ENCODE peak calls at places on chromosomes 3 and 15, in seven cellular contexts. W, J, P, Q, C, X and R are unnamed samples.

GRCh38 chr3:118823626-118824025 is 211.0 kb downstream of the IGSF11 start:
- DNase-seq in W (no peak), Q (no peak), C (no peak), J (no peak), P (no peak), X (no peak), R (no peak)

GRCh38 chr3:191136347-191136746 is 62.7 kb upstream of the OSTN start:
- DNase-seq in P (peak), X (no peak), Q (no peak), W (no peak), J (peak), C (no peak), R (peak)

GRCh38 chr3:140610544-140610943 is 67.3 kb upstream of the TRIM42 start:
- DNase-seq in X (no peak), W (no peak), C (no peak), P (no peak), J (peak), Q (no peak), R (no peak)

GRCh38 chr15:67595572-67595971 is 53.1 kb downstream of the MAP2K5 start:
- DNase-seq in X (no peak), J (no peak), W (no peak), C (no peak), Q (no peak), P (no peak), R (no peak)

GRCh38 chr3:85939026-85939616 is 980.3 kb downstream of the CADM2 start:
- DNase-seq in P (no peak), J (no peak), W (no peak), X (no peak), Q (no peak), C (no peak), R (no peak)

GRCh38 chr3:13501527-13501926 is 21.4 kb downstream of the HDAC11 start:
- DNase-seq in J (no peak), W (no peak), P (no peak), X (no peak), C (no peak), Q (peak), R (no peak)

GRCh38 chr3:4042070-4042469 is 242.8 kb downstream of the LRRN1 start:
- DNase-seq in C (no peak), Q (no peak), J (no peak), W (no peak), P (no peak), X (no peak), R (no peak)

GRCh38 chr15:84934942-84935729 is 46.5 kb upstream of the PDE8A start:
- DNase-seq in W (no peak), X (no peak), P (no peak), C (no peak), J (no peak), Q (no peak), R (no peak)

GRCh38 chr15:87369269-87369668 is 887.3 kb downstream of the NTRK3 start:
- DNase-seq in W (no peak), C (no peak), Q (no peak), X (no peak), J (peak), P (peak), R (peak)

GRCh38 chr15:80093854-80094418 is 34.5 kb downstream of the ZFAND6 start:
- DNase-seq in P (no peak), J (peak), C (no peak), Q (peak), X (no peak), W (no peak), R (peak)

GRCh38 chr3:30904986-30905385 is 10.5 kb upstream of the GADL1 start:
- DNase-seq in X (no peak), C (no peak), P (peak), W (no peak), J (no peak), Q (no peak), R (peak)

GRCh38 chr3:149134560-149134959 is 5.1 kb downstream of the HPS3 start:
- DNase-seq in X (no peak), Q (no peak), W (no peak), J (peak), C (no peak), P (peak), R (peak)

GRCh38 chr3:112303811-112304325 is 9.9 kb upstream of the SLC9C1 start:
- DNase-seq in W (no peak), J (peak), P (peak), C (no peak), X (no peak), Q (no peak), R (peak)

GRCh38 chr15:41648770-41649169 is 11.4 kb upstream of the MGA start:
- DNase-seq in C (no peak), W (no peak), Q (no peak), X (no peak), P (peak), J (peak), R (peak)

GRCh38 chr3:44931791-44932190 is 44.2 kb downstream of the ZDHHC3 start:
- DNase-seq in J (no peak), X (no peak), P (no peak), Q (no peak), W (no peak), C (no peak), R (no peak)

GRCh38 chr15:48186271-48186670 is 5.2 kb upstream of the CTXN2 start:
- DNase-seq in W (no peak), J (no peak), X (no peak), P (no peak), Q (no peak), C (no peak), R (no peak)

GRCh38 chr3:31295150-31295765 is 237.5 kb upstream of the STT3B start:
- DNase-seq in P (no peak), C (no peak), Q (no peak), W (no peak), X (no peak), J (no peak), R (no peak)

GRCh38 chr15:75902129-75902557 is 1.5 kb upstream of the FBXO22 start:
- DNase-seq in W (peak), P (no peak), C (no peak), X (no peak), Q (no peak), J (no peak), R (no peak)

GRCh38 chr3:137084579-137084978 is 126.8 kb downstream of the IL20RB start:
- DNase-seq in X (no peak), C (no peak), W (no peak), J (peak), P (no peak), Q (peak), R (no peak)

GRCh38 chr3:99505646-99506269 is 132.6 kb upstream of the COL8A1 start:
- DNase-seq in Q (peak), J (peak), C (peak), P (peak), X (peak), W (peak), R (peak)

GRCh38 chr3:100650651-100651611 is 41.5 kb downstream of the ADGRG7 start:
- DNase-seq in X (no peak), Q (no peak), C (no peak), P (peak), W (no peak), J (peak), R (peak)

GRCh38 chr3:158789592-158789991 is 12.3 kb upstream of the MFSD1 start:
- DNase-seq in X (no peak), Q (no peak), J (peak), P (peak), C (no peak), W (no peak), R (peak)

GRCh38 chr15:41891946-41892345 is 1.9 kb downstream of the SPTBN5 start:
- DNase-seq in J (no peak), W (no peak), Q (no peak), C (no peak), P (no peak), X (no peak), R (no peak)

GRCh38 chr3:174329321-174329720 is 529.8 kb upstream of the NAALADL2 start:
- DNase-seq in J (no peak), W (no peak), Q (no peak), P (peak), X (no peak), C (no peak), R (peak)

GRCh38 chr3:17315905-17316304 is 426.5 kb downstream of the TBC1D5 start:
- DNase-seq in Q (no peak), X (no peak), J (no peak), W (no peak), P (no peak), C (no peak), R (no peak)

GRCh38 chr15:69410290-69410874 is 3.8 kb upstream of the KIF23 start:
- DNase-seq in X (no peak), C (no peak), W (no peak), P (no peak), J (peak), Q (no peak), R (no peak)

GRCh38 chr3:50170689-50171088 is 15.6 kb downstream of the SEMA3F start:
- DNase-seq in J (no peak), X (peak), Q (no peak), C (no peak), W (peak), P (peak), R (peak)

GRCh38 chr15:35289029-35289617 is 204.0 kb upstream of the NANOGP8 start:
- DNase-seq in Q (no peak), J (peak), C (no peak), W (no peak), X (no peak), P (peak), R (peak)

GRCh38 chr3:186526256-186526606 is 17.9 kb downstream of the CRYGS start:
- DNase-seq in X (no peak), C (no peak), P (no peak), J (no peak), Q (no peak), W (no peak), R (no peak)

GRCh38 chr15:89797678-89798201 is 16.9 kb downstream of the ANPEP start:
- DNase-seq in Q (no peak), J (no peak), W (no peak), C (no peak), X (no peak), P (no peak), R (no peak)

GRCh38 chr15:99466701-99467337 is 99.0 kb upstream of the MEF2A start:
- DNase-seq in P (no peak), C (no peak), W (no peak), J (no peak), Q (no peak), X (peak), R (peak)

GRCh38 chr3:70550723-70551319 is 238.4 kb upstream of the MDFIC2 start:
- DNase-seq in X (peak), J (peak), P (peak), Q (peak), C (peak), W (peak), R (peak)

GRCh38 chr3:147394168-147394941 is 12.0 kb downstream of the ZIC4 start:
- DNase-seq in W (no peak), C (no peak), X (no peak), Q (no peak), P (no peak), J (no peak), R (no peak)

GRCh38 chr3:127182848-127183714 is 9.8 kb upstream of the PRR23E start:
- DNase-seq in J (no peak), P (no peak), Q (no peak), C (no peak), X (no peak), W (no peak), R (no peak)

GRCh38 chr3:14598143-14598569 is 53.4 kb upstream of the CCDC174 start:
- DNase-seq in Q (no peak), C (no peak), W (no peak), J (peak), P (peak), X (no peak), R (peak)

GRCh38 chr3:168047190-168047795 is 48.4 kb downstream of the GOLIM4 start:
- DNase-seq in C (no peak), P (peak), X (no peak), Q (no peak), J (peak), W (no peak), R (peak)

GRCh38 chr3:31187380-31187779 is 292.9 kb upstream of the GADL1 start:
- DNase-seq in Q (no peak), X (no peak), P (no peak), J (no peak), C (no peak), W (no peak), R (no peak)

GRCh38 chr15:29728418-29728817 is 93.8 kb downstream of the TJP1 start:
- DNase-seq in J (no peak), X (no peak), W (no peak), P (no peak), Q (no peak), C (no peak), R (no peak)

GRCh38 chr15:29734917-29735572 is 87.2 kb downstream of the TJP1 start:
- DNase-seq in J (peak), Q (no peak), W (no peak), P (peak), C (no peak), X (no peak), R (peak)

GRCh38 chr15:29727871-29728270 is 94.4 kb downstream of the TJP1 start:
- DNase-seq in Q (no peak), C (no peak), P (no peak), W (no peak), X (no peak), J (no peak), R (no peak)

GRCh38 chr15:29736012-29736744 is 86.1 kb downstream of the TJP1 start:
- DNase-seq in J (no peak), C (no peak), W (no peak), Q (no peak), P (peak), X (no peak), R (no peak)

GRCh38 chr15:29731865-29732264 is 90.4 kb downstream of the TJP1 start:
- DNase-seq in X (no peak), J (no peak), W (no peak), C (no peak), Q (no peak), P (no peak), R (no peak)
- H3K4me3 ChIP-seq in X (no peak), J (no peak), W (no peak), C (no peak), Q (no peak), P (no peak), R (no peak)

DNA sequence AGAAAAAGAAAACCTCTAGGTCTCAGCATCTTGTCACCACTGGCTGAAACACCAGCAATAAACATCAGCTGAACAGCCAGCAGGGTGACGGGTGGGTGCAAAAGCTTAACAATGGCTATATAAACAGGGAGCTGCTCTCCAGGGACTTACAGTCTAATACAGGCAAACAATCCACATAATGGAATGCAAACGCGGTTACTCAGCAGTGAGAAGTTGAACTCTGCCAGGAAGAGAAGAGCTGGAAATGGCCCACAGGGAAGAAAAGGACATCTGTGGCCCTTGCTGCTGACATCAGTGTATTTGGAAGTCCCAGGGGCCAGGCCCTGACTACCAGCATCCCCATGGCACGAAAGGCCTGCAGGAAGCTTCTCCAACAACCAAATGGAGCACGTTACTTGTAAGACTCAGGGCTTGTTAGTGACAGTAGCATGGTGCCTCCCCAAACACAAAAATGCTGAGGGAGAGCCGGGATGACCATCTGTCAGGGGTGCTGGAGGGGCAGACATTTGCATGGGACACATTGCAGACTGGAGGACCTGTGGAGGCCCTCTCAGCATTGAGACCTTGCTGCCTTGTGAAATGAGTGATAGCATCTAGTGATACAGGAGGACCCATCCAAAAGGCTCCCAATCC is 3.0 kb downstream of the HEG1 start:
- DNase-seq in W (no peak), J (peak), X (no peak), Q (no peak), P (peak), C (no peak), R (peak)
- TF ChIP-seq CTCF in W (no peak), J (no peak), X (no peak), Q (no peak), P (no peak), C (no peak), R (no peak)

DNA sequence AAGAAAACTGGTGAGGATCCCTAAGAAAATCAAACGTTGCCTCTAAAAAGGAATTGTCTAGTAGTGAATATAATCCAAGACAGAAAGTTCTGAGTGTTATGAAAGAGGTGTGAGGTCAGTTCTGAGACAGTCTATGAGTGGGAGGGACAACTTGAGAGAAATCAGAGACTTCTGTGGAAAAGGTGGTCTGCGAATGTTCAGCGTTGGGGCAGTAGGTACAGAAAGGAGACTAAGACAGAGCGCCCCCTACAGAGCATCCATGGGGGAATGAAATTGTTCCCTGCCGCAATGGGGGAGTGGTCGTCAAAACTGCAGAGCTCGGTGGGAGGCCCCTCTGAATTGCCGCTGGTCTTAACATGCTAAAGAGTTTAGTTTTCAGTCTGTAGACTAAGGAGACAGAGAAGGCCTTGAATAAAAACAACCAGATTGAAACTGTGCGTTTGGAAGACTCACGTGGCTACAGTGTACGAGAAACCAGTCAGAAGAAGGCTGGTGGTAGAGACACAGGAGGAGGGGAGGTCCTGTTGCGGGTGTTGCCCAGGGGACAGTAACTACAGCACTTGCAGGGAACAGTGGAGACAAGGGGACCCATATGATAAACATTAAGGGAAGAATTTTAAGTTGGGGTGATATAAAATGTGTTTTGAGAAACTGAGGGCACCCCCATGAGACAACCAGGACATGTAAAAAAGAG is 6.9 kb downstream of the TNIK start:
- DNase-seq in P (no peak), W (no peak), J (no peak), X (no peak), Q (no peak), C (no peak), R (peak)
- H3K4me3 ChIP-seq in P (no peak), W (no peak), J (no peak), X (no peak), Q (no peak), C (no peak), R (no peak)

GRCh38 chr15:60672400-60672799 is 193.5 kb upstream of the ICE2 start:
- DNase-seq in J (no peak), W (no peak), P (no peak), Q (no peak), C (no peak), X (no peak), R (no peak)
- TF ChIP-seq CTCF in J (no peak), W (no peak), P (peak), Q (no peak), C (no peak), X (no peak), R (no peak)